ENCODE peak calls at places on chromosomes 12 and 14, in six cellular contexts. J is hepatocyte, N is left lung, Y is OCI-LY7, I is pancreas, G is fibroblast of lung. H is an unnamed sample.
A peak's percentile ranks its signal among the peaks of the same experiment; 100 is the strongest.

GRCh38 chr12:114655934-114656697 is 27.9 kb downstream of the TBX3 start:
- DNase-seq in G (peak; percentile 99), Y (no peak), I (no peak), N (no peak), J (peak; percentile 85), H (peak; percentile 94)

GRCh38 chr12:51450816-51451215 is 26.2 kb downstream of the SLC4A8 start:
- DNase-seq in J (no peak), G (no peak), Y (no peak), N (no peak), I (no peak), H (no peak)

GRCh38 chr12:75048763-75049162 is 160.9 kb downstream of the KCNC2 start:
- DNase-seq in J (no peak), I (no peak), N (no peak), G (no peak), Y (no peak), H (no peak)

GRCh38 chr14:23095196-23096108 is at the start of gene C14orf119:
- DNase-seq in N (peak; percentile 99), G (peak; percentile 100), J (peak; percentile 100), I (peak; percentile 86), Y (peak; percentile 100), H (peak; percentile 99)

GRCh38 chr12:28507867-28508266 is 317.6 kb downstream of the CCDC91 start:
- DNase-seq in Y (no peak), N (no peak), I (no peak), J (no peak), G (no peak), H (no peak)

GRCh38 chr14:62001988-62002387 is 239.8 kb downstream of the SNAPC1 start:
- DNase-seq in N (no peak), I (no peak), J (no peak), Y (no peak), G (no peak), H (no peak)

GRCh38 chr14:74552623-74553022 is 59.1 kb downstream of the ISCA2 start:
- DNase-seq in N (no peak), Y (no peak), I (no peak), J (no peak), G (peak; percentile 71), H (no peak)

GRCh38 chr12:76303989-76304460 is 44.2 kb downstream of the BBS10 start:
- DNase-seq in I (no peak), J (no peak), G (no peak), N (no peak), Y (no peak), H (no peak)

GRCh38 chr14:89504084-89504483 is 87.1 kb upstream of the FOXN3 start:
- DNase-seq in J (no peak), I (no peak), G (peak; percentile 37), N (no peak), Y (no peak), H (no peak)

GRCh38 chr12:110284597-110284996 is 3.5 kb downstream of the ATP2A2 start:
- DNase-seq in Y (no peak), I (no peak), G (no peak), N (no peak), J (no peak), H (no peak)

GRCh38 chr12:110289021-110289710 is 8.1 kb downstream of the ATP2A2 start:
- DNase-seq in I (no peak), Y (no peak), J (no peak), G (no peak), N (no peak), H (no peak)

GRCh38 chr12:110287986-110288385 is 6.9 kb downstream of the ATP2A2 start:
- DNase-seq in N (no peak), J (no peak), Y (no peak), G (no peak), I (no peak), H (no peak)

DNA sequence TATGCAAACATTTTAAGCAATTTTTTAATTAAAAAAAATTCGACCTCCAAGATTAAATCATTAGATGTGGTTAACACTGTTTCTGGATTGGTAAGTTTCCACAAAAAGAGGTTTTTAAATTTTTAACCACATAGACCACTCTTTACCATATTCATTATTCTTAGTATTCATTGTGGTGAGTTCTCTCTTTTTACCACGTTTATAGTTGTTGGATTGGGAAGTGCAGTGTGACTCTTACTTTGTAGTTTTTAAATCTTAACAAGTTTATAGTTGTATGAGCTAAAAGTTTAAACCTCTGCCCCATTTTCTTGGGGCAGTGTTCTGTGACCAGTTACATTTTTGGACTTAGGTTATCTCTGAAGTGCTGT is 8.6 kb downstream of the ATP2A2 start:
- DNase-seq in J (no peak), Y (no peak), I (no peak), G (no peak), N (no peak), H (no peak)
- H3K36me3 ChIP-seq in J (peaks cover 3% of the 10 kb centered on the region), Y (peaks cover 99% of the 10 kb centered on the region), I (peaks cover 18% of the 10 kb centered on the region), G (peaks cover 11% of the 10 kb centered on the region), N (peaks cover 10% of the 10 kb centered on the region), H (peaks cover 67% of the 10 kb centered on the region)

GRCh38 chr14:100202712-100203111 is 36.2 kb upstream of the YY1 start:
- DNase-seq in J (no peak), G (no peak), Y (no peak), N (no peak), I (no peak), H (no peak)

GRCh38 chr14:100200311-100200710 is 38.6 kb upstream of the YY1 start:
- DNase-seq in J (no peak), I (no peak), G (no peak), N (no peak), Y (no peak), H (no peak)

GRCh38 chr14:100201701-100202100 is 37.2 kb upstream of the YY1 start:
- DNase-seq in J (no peak), G (no peak), I (no peak), Y (no peak), N (no peak), H (no peak)

GRCh38 chr14:100203146-100203545 is 35.8 kb upstream of the YY1 start:
- DNase-seq in Y (no peak), I (no peak), N (no peak), G (no peak), J (no peak), H (no peak)

DNA sequence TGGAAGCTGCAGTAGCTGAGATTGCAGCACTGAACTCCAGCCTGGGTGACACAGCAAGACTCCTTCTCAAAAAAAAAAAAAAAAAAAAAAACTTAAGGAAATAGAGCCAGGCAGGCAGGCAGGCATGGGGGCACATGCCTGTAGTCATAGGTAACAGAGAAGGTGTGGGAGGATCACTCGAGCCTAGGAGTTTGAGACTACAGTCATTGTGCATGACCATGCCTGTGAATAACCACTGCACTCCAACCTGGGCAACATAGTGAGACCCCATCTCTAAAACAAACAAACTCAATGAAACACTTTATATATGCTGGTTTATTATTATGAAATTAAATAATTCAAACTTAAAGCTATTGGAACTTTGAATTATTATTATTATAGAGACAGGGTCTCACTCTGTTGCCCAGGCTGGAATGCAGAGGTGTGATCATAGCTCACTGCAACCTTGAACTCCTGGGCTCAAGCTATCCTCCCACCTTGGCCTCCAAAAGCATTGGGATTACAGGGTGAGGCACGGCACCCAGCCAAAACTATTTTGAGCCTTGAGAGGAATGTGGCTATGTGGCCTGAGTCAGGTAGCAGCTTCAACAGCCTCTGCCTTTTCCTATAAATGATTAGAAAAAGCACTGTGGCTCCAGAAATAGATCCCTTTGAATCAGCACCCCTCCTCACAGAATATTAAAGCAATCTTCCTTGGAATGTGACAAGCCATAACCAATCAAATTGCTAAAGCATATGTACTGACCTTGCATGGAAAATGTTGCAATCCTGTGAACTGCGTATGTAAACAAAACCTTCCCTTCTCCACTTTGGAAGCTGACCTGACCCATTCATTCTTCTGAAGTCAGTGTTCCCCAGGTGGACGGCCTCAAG is 34.7 kb upstream of the YY1 start:
- DNase-seq in I (no peak), Y (no peak), N (peak; percentile 59), G (peak; percentile 72), J (peak; percentile 66), H (no peak)
- H3K27ac ChIP-seq in I (peak overlapping the region; percentile 71), Y (no peak overlapping the region), N (no peak overlapping the region), G (no peak overlapping the region), J (peak overlapping the region; percentile 84), H (no peak overlapping the region)

DNA sequence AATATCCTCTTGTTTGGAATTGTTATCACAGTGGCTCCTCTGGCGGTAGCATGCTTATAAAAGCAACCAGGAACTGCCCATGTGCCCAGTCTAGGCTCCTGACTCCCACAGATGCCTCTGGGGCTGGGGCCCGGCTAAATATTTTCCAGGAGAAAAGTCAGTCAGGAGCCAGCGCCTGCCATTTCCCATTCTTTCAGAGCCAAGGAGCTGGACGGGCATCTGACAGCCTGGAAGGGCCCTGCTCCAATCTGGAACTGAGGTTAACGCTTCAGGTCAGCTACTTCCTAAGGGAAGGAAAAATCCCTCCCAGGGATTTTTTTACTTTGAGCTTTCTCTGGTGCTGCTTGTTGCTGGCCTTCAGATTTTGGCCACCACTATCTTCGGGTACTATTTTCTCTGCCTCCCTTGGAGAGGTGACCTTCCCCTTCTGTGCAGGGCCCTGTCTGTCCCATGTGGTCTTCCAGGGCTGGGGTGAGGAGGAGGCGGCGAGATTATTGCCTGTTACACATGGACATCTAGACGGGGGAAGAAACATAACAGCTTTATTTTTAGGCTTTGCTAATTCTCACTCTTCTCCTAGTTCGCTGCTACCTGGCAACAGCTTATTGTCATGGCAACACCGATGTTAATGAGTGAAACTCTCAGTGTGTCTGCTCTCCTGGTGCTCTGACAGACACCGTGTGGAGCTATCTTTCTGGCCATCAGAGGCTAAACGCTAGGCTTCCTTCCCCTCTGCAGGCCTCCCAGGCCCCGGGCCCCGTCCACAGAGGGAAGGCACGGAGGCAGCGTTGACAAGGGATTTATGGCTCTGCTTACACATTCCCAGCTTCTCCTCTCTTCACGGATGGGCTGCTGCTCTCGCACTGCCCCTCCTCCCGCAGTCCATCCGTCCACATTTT is 160.4 kb downstream of the CACNA1C start:
- DNase-seq in G (no peak), Y (no peak), J (peak; percentile 72), I (no peak), N (no peak), H (no peak)
- TF ChIP-seq CTCF in G (no peak), Y (no peak), J (no peak), I (no peak), N (no peak), H (no peak)

DNA sequence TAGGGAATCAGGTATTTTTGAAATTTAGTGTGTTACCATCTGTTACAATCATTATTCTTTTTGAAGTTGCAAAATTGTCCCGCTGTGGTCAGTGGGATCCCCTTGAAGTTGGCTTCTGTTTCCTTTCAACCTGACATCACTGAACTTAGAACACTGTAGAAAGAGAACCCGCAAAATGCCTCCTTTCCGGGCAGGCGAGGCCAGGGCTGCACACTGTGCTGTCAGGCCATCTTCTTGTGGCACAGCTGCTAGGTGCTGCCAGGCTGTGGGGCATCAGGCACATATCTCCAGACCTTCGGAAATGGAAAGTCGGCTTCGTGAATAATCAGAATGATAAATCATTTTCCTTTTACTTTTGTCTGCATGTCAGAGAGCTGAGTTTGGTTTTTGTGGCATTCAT is 103.5 kb downstream of the GLT1D1 start:
- DNase-seq in I (no peak), J (no peak), N (no peak), G (no peak), Y (no peak), H (no peak)
- H3K36me3 ChIP-seq in I (no peaks in the 10 kb centered on the region), J (no peaks in the 10 kb centered on the region), N (no peaks in the 10 kb centered on the region), G (no peaks in the 10 kb centered on the region), Y (no peaks in the 10 kb centered on the region), H (no peaks in the 10 kb centered on the region)

GRCh38 chr12:388012-388411 is 1.1 kb downstream of the KDM5A start:
- DNase-seq in N (no peak), Y (no peak), J (no peak), G (no peak), I (no peak), H (no peak)
- H3K27ac ChIP-seq in N (peak overlapping the region; percentile 96), Y (peak overlapping the region; percentile 93), J (peak overlapping the region; percentile 100), G (peak overlapping the region; percentile 95), I (no peak overlapping the region), H (peak overlapping the region; percentile 90)

DNA sequence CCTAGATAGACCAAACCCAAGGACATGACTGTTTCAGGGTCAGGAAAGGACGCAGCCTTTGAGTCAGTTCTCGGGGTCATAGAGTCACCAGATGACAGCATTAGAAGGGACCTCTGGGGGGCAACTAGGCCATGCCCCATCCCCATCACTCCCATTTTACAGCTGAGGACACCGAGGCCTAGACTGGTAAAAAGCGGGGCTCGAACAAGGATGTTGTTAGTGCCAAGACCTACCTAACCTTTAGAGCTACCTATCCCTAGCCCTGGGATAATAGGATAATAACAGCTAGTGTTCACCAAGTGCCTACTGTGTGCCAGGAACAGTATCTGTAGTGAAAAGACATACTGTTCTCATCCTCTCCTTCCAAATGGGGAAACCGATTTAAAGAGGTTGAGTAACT is 48.7 kb downstream of the PLEKHG3 start:
- DNase-seq in I (no peak), G (no peak), Y (no peak), N (no peak), J (no peak), H (no peak)
- TF ChIP-seq CTCF in I (no peak), G (no peak), Y (no peak), N (no peak), J (no peak), H (no peak)

H was measured in brain microvascular endothelial cell.